ENCODE peak calls at places on chromosome 11, in five cellular contexts. One of them, this sample, is unnamed.

GRCh38 chr11:114081641-114082414 is 22.3 kb downstream of the ZBTB16 start:
- DNase-seq in Panc1: no peak
- DNase-seq in breast epithelium: no peak
- DNase-seq in mammary epithelial cell: no peak
- DNase-seq in tibial artery: no peak
- DNase-seq in this sample: no peak

GRCh38 chr11:122333476-122333875 is 217.5 kb upstream of the BLID start:
- DNase-seq in Panc1: no peak
- DNase-seq in breast epithelium: no peak
- DNase-seq in mammary epithelial cell: no peak
- DNase-seq in tibial artery: no peak
- DNase-seq in this sample: no peak

GRCh38 chr11:134044514-134045284 is 24.2 kb upstream of the JAM3 start:
- DNase-seq in Panc1: no peak
- DNase-seq in breast epithelium: no peak
- DNase-seq in mammary epithelial cell: no peak
- DNase-seq in tibial artery: no peak
- DNase-seq in this sample: no peak

GRCh38 chr11:46296520-46297448 is 19.3 kb downstream of the CREB3L1 start:
- DNase-seq in Panc1: no peak
- DNase-seq in breast epithelium: no peak
- DNase-seq in mammary epithelial cell: no peak
- DNase-seq in tibial artery: no peak
- DNase-seq in this sample: peak; percentile 92

GRCh38 chr11:40716344-40717178 is 742.9 kb downstream of the LRRC4C start:
- DNase-seq in Panc1: no peak
- DNase-seq in breast epithelium: no peak
- DNase-seq in mammary epithelial cell: no peak
- DNase-seq in tibial artery: no peak
- DNase-seq in this sample: no peak

GRCh38 chr11:3614742-3615171 is 27.0 kb downstream of the ART5 start:
- DNase-seq in Panc1: no peak
- DNase-seq in breast epithelium: no peak
- DNase-seq in mammary epithelial cell: peak; percentile 43
- DNase-seq in tibial artery: no peak
- DNase-seq in this sample: no peak

GRCh38 chr11:40841231-40841630 is 618.2 kb downstream of the LRRC4C start:
- DNase-seq in Panc1: no peak
- DNase-seq in breast epithelium: no peak
- DNase-seq in mammary epithelial cell: no peak
- DNase-seq in tibial artery: no peak
- DNase-seq in this sample: no peak

GRCh38 chr11:122673706-122674105 is 18.2 kb downstream of the UBASH3B start:
- DNase-seq in Panc1: no peak
- DNase-seq in breast epithelium: no peak
- DNase-seq in mammary epithelial cell: no peak
- DNase-seq in tibial artery: no peak
- DNase-seq in this sample: no peak

GRCh38 chr11:113261709-113262475 is 52.5 kb upstream of the TTC12 start:
- DNase-seq in Panc1: no peak
- DNase-seq in breast epithelium: no peak
- DNase-seq in mammary epithelial cell: peak; percentile 21
- DNase-seq in tibial artery: no peak
- DNase-seq in this sample: no peak

GRCh38 chr11:9803685-9804413 is 140.0 kb downstream of the SWAP70 start:
- DNase-seq in Panc1: no peak
- DNase-seq in breast epithelium: no peak
- DNase-seq in mammary epithelial cell: no peak
- DNase-seq in tibial artery: no peak
- DNase-seq in this sample: no peak

GRCh38 chr11:116465056-116465455 is 307.7 kb downstream of the BUD13 start:
- DNase-seq in Panc1: no peak
- DNase-seq in breast epithelium: peak; percentile 28
- DNase-seq in mammary epithelial cell: peak; percentile 17
- DNase-seq in tibial artery: no peak
- DNase-seq in this sample: no peak

GRCh38 chr11:121494355-121495099 is 41.8 kb upstream of the SORL1-AS1 start:
- DNase-seq in Panc1: no peak
- DNase-seq in breast epithelium: no peak
- DNase-seq in mammary epithelial cell: no peak
- DNase-seq in tibial artery: no peak
- DNase-seq in this sample: no peak

GRCh38 chr11:128409476-128409875 is 177.9 kb downstream of the ETS1 start:
- DNase-seq in Panc1: no peak
- DNase-seq in breast epithelium: no peak
- DNase-seq in mammary epithelial cell: peak; percentile 87
- DNase-seq in tibial artery: no peak
- DNase-seq in this sample: peak; percentile 60

GRCh38 chr11:95563173-95563572 is 226.4 kb downstream of the FAM76B start:
- DNase-seq in Panc1: no peak
- DNase-seq in breast epithelium: no peak
- DNase-seq in mammary epithelial cell: no peak
- DNase-seq in tibial artery: no peak
- DNase-seq in this sample: no peak

GRCh38 chr11:20032577-20033265 is 127.6 kb downstream of the DBX1 start:
- DNase-seq in Panc1: no peak
- DNase-seq in breast epithelium: no peak
- DNase-seq in mammary epithelial cell: peak; percentile 74
- DNase-seq in tibial artery: no peak
- DNase-seq in this sample: no peak

GRCh38 chr11:20406484-20406883 is 19.0 kb downstream of the PRMT3 start:
- DNase-seq in Panc1: no peak
- DNase-seq in breast epithelium: no peak
- DNase-seq in mammary epithelial cell: no peak
- DNase-seq in tibial artery: no peak
- DNase-seq in this sample: no peak

GRCh38 chr11:34826384-34826726 is 89.8 kb downstream of the APIP start:
- DNase-seq in Panc1: no peak
- DNase-seq in breast epithelium: no peak
- DNase-seq in mammary epithelial cell: no peak
- DNase-seq in tibial artery: no peak
- DNase-seq in this sample: no peak

GRCh38 chr11:6285019-6285418 is 25.4 kb downstream of the CCKBR start:
- DNase-seq in Panc1: no peak
- DNase-seq in breast epithelium: no peak
- DNase-seq in mammary epithelial cell: no peak
- DNase-seq in tibial artery: no peak
- DNase-seq in this sample: no peak

GRCh38 chr11:120657306-120658070 is 145.9 kb downstream of the GRIK4 start:
- DNase-seq in Panc1: no peak
- DNase-seq in breast epithelium: no peak
- DNase-seq in mammary epithelial cell: no peak
- DNase-seq in tibial artery: no peak
- DNase-seq in this sample: no peak

GRCh38 chr11:130782361-130783221 is 133.7 kb downstream of the SNX19 start:
- DNase-seq in Panc1: no peak
- DNase-seq in breast epithelium: no peak
- DNase-seq in mammary epithelial cell: no peak
- DNase-seq in tibial artery: peak; percentile 49
- DNase-seq in this sample: no peak

GRCh38 chr11:59710136-59710847 is 3.4 kb downstream of the OR10V1 start:
- DNase-seq in Panc1: no peak
- DNase-seq in breast epithelium: no peak
- DNase-seq in mammary epithelial cell: peak; percentile 17
- DNase-seq in tibial artery: no peak
- DNase-seq in this sample: no peak

GRCh38 chr11:131957891-131958290 is 587.5 kb downstream of the NTM start:
- DNase-seq in Panc1: no peak
- DNase-seq in breast epithelium: no peak
- DNase-seq in mammary epithelial cell: no peak
- DNase-seq in tibial artery: no peak
- DNase-seq in this sample: no peak

GRCh38 chr11:73760066-73760679 is 701 bp downstream of the RAB6A start:
- DNase-seq in Panc1: no peak
- DNase-seq in breast epithelium: peak; percentile 61
- DNase-seq in mammary epithelial cell: peak; percentile 18
- DNase-seq in tibial artery: peak; percentile 54
- DNase-seq in this sample: no peak

GRCh38 chr11:116272181-116272789 is 500.5 kb downstream of the BUD13 start:
- DNase-seq in Panc1: no peak
- DNase-seq in breast epithelium: no peak
- DNase-seq in mammary epithelial cell: no peak
- DNase-seq in tibial artery: no peak
- DNase-seq in this sample: no peak

GRCh38 chr11:25733777-25734176 is 598.2 kb upstream of the ANO3 start:
- DNase-seq in Panc1: no peak
- DNase-seq in breast epithelium: no peak
- DNase-seq in mammary epithelial cell: no peak
- DNase-seq in tibial artery: no peak
- DNase-seq in this sample: no peak
- TF ChIP-seq CTCF in Panc1: no peak
- TF ChIP-seq CTCF in breast epithelium: no peak
- TF ChIP-seq CTCF in mammary epithelial cell: no peak
- TF ChIP-seq CTCF in tibial artery: no peak
- TF ChIP-seq CTCF in this sample: peak; percentile 11

DNA sequence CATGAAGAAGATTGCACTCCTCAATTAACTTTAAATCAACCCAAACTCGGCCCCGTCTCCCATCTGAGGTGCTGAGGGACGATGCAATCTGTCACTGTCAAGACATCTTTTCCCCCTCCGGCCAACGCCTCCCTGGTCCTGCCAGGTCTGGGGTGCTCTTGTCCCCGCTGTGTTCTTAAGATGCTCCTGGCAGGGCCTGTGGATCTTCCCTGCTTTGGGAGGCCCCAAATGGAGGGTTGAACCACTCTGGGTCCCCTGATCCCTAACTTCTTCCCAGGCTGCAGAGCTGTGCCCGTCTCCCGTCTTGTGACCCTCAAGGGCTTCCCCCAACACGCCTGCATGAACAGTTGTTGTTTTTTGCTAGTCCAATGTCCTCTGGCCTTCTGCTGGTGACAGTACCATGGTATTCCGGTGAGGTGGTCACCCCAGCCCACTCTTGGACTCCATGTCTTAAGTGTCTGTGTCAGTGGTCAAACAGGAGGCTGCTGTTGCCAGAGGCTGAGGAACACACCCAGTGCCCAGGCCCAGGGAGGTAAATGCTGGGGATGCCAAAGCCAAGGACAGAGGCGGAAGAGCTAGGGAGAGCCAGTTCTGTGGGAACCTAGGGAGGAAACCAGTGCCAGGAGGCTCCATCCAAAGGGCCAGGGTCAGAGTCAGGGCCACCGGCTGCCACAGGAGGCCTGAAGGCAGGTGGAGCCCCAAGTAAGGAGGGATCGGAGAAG is 70.6 kb upstream of the SHANK2 start:
- DNase-seq in Panc1: no peak
- DNase-seq in breast epithelium: no peak
- DNase-seq in mammary epithelial cell: no peak
- DNase-seq in tibial artery: no peak
- DNase-seq in this sample: no peak
- H3K9me3 ChIP-seq in Panc1: no peaks in the 10 kb centered on the region
- H3K9me3 ChIP-seq in breast epithelium: no peaks in the 10 kb centered on the region
- H3K9me3 ChIP-seq in mammary epithelial cell: no peaks in the 10 kb centered on the region
- H3K9me3 ChIP-seq in tibial artery: no peaks in the 10 kb centered on the region
- H3K9me3 ChIP-seq in this sample: peaks cover 19% of the 10 kb centered on the region

GRCh38 chr11:11230802-11231562 is 122.1 kb downstream of the CSNK2A3 start:
- DNase-seq in Panc1: no peak
- DNase-seq in breast epithelium: no peak
- DNase-seq in mammary epithelial cell: no peak
- DNase-seq in tibial artery: no peak
- DNase-seq in this sample: no peak
- TF ChIP-seq CTCF in Panc1: peak; percentile 71
- TF ChIP-seq CTCF in breast epithelium: no peak
- TF ChIP-seq CTCF in mammary epithelial cell: peak; percentile 30
- TF ChIP-seq CTCF in tibial artery: no peak
- TF ChIP-seq CTCF in this sample: peak; percentile 37

DNA sequence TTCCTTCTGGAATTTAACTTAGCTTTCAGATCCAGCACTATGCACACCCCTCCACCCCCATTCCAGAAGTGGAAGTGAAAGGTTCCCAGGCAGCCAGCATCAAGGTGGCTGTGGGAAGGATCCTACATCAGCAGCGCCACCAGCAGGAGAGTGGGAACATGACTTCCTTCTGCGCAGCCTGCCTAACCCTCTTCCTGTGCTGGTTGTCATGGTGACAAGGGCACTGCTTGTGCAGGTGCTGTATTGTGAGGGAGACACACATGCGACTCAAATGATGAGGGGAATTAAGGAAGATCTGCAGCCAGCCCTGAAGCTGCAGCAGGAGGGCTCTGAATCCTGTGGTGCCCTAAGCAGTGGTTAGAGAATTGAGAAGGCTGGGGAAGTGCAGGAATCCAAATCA is 904.4 kb upstream of the API5 start:
- DNase-seq in Panc1: no peak
- DNase-seq in breast epithelium: no peak
- DNase-seq in mammary epithelial cell: peak; percentile 1
- DNase-seq in tibial artery: no peak
- DNase-seq in this sample: no peak
- H3K9me3 ChIP-seq in Panc1: no peaks in the 10 kb centered on the region
- H3K9me3 ChIP-seq in breast epithelium: no peaks in the 10 kb centered on the region
- H3K9me3 ChIP-seq in mammary epithelial cell: no peaks in the 10 kb centered on the region
- H3K9me3 ChIP-seq in tibial artery: no peaks in the 10 kb centered on the region
- H3K9me3 ChIP-seq in this sample: peaks cover 8% of the 10 kb centered on the region

DNA sequence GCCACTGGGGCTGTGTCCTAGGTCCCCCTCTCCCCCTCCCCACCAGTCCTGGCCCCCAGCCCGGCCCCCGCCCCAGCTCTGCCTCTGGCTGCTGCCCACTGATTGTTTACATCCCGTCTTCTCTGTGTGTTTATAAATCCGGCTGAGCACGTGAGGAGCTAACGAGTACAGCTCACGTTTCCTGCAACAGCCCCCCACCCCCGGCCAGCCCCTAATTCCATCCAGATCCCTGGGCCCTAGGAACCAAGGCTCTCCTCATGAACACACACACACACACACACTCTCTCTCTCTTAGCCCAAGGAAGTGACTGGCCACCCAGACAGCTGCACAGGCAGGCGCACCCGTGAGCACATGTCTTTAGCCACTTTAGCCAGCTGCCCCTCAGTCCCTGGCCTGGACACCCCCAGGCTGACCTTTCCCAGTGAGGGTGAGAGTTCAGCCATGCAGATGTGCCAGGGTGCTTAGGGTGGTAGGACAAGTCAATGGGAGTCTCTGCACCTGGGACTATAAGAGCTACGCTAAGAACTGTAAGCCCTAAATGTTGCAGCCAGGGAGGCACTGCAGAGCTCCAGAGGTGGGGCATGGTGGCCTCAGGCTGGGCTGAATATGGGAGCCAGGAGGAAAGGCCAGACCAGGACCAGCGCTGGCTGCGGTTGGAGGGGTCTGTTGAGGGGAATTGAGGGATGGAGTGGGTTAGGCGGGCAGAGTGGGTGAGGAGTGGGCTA is 2.9 kb downstream of the CLCF1 start:
- DNase-seq in Panc1: no peak
- DNase-seq in breast epithelium: no peak
- DNase-seq in mammary epithelial cell: no peak
- DNase-seq in tibial artery: no peak
- DNase-seq in this sample: peak; percentile 59
- TF ChIP-seq CTCF in Panc1: no peak
- TF ChIP-seq CTCF in breast epithelium: no peak
- TF ChIP-seq CTCF in mammary epithelial cell: no peak
- TF ChIP-seq CTCF in tibial artery: no peak
- TF ChIP-seq CTCF in this sample: no peak

GRCh38 chr11:118073554-118073953 is 3.3 kb upstream of the TMPRSS4 start:
- DNase-seq in Panc1: no peak
- DNase-seq in breast epithelium: no peak
- DNase-seq in mammary epithelial cell: no peak
- DNase-seq in tibial artery: no peak
- DNase-seq in this sample: no peak
- H3K9me3 ChIP-seq in Panc1: no peaks in the 10 kb centered on the region
- H3K9me3 ChIP-seq in breast epithelium: no peaks in the 10 kb centered on the region
- H3K9me3 ChIP-seq in mammary epithelial cell: no peaks in the 10 kb centered on the region
- H3K9me3 ChIP-seq in tibial artery: no peaks in the 10 kb centered on the region
- H3K9me3 ChIP-seq in this sample: no peaks in the 10 kb centered on the region

GRCh38 chr11:75800728-75801361 is 14.2 kb upstream of the UVRAG start:
- DNase-seq in Panc1: no peak
- DNase-seq in breast epithelium: peak; percentile 59
- DNase-seq in mammary epithelial cell: peak; percentile 45
- DNase-seq in tibial artery: no peak
- DNase-seq in this sample: no peak
- TF ChIP-seq CTCF in Panc1: no peak
- TF ChIP-seq CTCF in breast epithelium: peak; percentile 11
- TF ChIP-seq CTCF in mammary epithelial cell: no peak
- TF ChIP-seq CTCF in tibial artery: no peak
- TF ChIP-seq CTCF in this sample: no peak

This sample was measured in AG04450.